ENCODE peak calls at places on chromosomes 4 and X, in six cellular contexts. E, Y, K, O, U and P are unnamed samples.

GRCh38 chrX:103741879-103742278 is 31.2 kb downstream of the TMEM31 start:
- DNase-seq in U (no peak), Y (no peak), O (no peak), E (no peak), K (no peak), P (peak; percentile 40)

GRCh38 chr4:8696369-8697127 is 104.0 kb downstream of the CPZ start:
- DNase-seq in Y (no peak), U (no peak), E (no peak), K (peak; percentile 56), O (no peak), P (no peak)

GRCh38 chrX:67346667-67347066 is 197.2 kb upstream of the AR start:
- DNase-seq in E (no peak), U (no peak), K (no peak), O (no peak), Y (no peak), P (no peak)

GRCh38 chrX:45760187-45760742 is 559.6 kb upstream of the DIPK2B start:
- DNase-seq in Y (no peak), K (no peak), E (no peak), U (no peak), O (no peak), P (no peak)

GRCh38 chrX:18348047-18348446 is 6.4 kb downstream of the SCML2 start:
- DNase-seq in E (no peak), O (no peak), U (peak; percentile 86), K (no peak), Y (no peak), P (no peak)

GRCh38 chr4:58166496-58166895 is 1056.3 kb upstream of the IGFBP7 start:
- DNase-seq in Y (no peak), K (no peak), U (no peak), E (no peak), O (no peak), P (no peak)

GRCh38 chr4:6461301-6462165 is 10.9 kb downstream of the PPP2R2C start:
- DNase-seq in K (peak; percentile 43), Y (peak; percentile 6), U (no peak), E (no peak), O (no peak), P (no peak)

GRCh38 chr4:165464813-165465381 is 86.1 kb downstream of the CPE start:
- DNase-seq in U (peak; percentile 50), K (no peak), O (no peak), Y (peak; percentile 48), E (no peak), P (peak; percentile 72)

GRCh38 chr4:4761128-4761991 is 98.1 kb upstream of the MSX1 start:
- DNase-seq in K (no peak), U (peak; percentile 5), Y (no peak), E (no peak), O (no peak), P (peak; percentile 25)

GRCh38 chr4:142706381-142706780 is 139.7 kb downstream of the INPP4B start:
- DNase-seq in K (no peak), U (no peak), E (no peak), Y (no peak), O (no peak), P (no peak)

GRCh38 chr4:15682340-15682725 is 706 bp downstream of the FAM200B start:
- DNase-seq in U (no peak), O (no peak), Y (no peak), E (no peak), K (no peak), P (peak; percentile 45)

GRCh38 chr4:177367336-177367735 is 57.7 kb downstream of the NEIL3 start:
- DNase-seq in Y (peak; percentile 52), U (no peak), K (no peak), O (no peak), E (no peak), P (peak; percentile 41)

GRCh38 chr4:173518419-173519102 is 11.5 kb downstream of the HAND2 start:
- DNase-seq in E (no peak), O (no peak), U (no peak), Y (no peak), K (no peak), P (no peak)
- H3K27me3 ChIP-seq in E (peaks cover 76% of the 10 kb centered on the region), O (peaks cover 100% of the 10 kb centered on the region), U (peaks cover 19% of the 10 kb centered on the region), Y (peaks cover 76% of the 10 kb centered on the region), K (peaks cover 91% of the 10 kb centered on the region), P (no peaks in the 10 kb centered on the region)

GRCh38 chr4:54099959-54100606 is at the start of gene GSX2:
- DNase-seq in U (no peak), E (no peak), Y (no peak), O (no peak), K (peak; percentile 70), P (peak; percentile 77)
- H3K27me3 ChIP-seq in U (peaks cover 23% of the 10 kb centered on the region), E (peaks cover 88% of the 10 kb centered on the region), Y (peaks cover 65% of the 10 kb centered on the region), O (peaks cover 100% of the 10 kb centered on the region), K (peaks cover 92% of the 10 kb centered on the region), P (peaks cover 22% of the 10 kb centered on the region)

DNA sequence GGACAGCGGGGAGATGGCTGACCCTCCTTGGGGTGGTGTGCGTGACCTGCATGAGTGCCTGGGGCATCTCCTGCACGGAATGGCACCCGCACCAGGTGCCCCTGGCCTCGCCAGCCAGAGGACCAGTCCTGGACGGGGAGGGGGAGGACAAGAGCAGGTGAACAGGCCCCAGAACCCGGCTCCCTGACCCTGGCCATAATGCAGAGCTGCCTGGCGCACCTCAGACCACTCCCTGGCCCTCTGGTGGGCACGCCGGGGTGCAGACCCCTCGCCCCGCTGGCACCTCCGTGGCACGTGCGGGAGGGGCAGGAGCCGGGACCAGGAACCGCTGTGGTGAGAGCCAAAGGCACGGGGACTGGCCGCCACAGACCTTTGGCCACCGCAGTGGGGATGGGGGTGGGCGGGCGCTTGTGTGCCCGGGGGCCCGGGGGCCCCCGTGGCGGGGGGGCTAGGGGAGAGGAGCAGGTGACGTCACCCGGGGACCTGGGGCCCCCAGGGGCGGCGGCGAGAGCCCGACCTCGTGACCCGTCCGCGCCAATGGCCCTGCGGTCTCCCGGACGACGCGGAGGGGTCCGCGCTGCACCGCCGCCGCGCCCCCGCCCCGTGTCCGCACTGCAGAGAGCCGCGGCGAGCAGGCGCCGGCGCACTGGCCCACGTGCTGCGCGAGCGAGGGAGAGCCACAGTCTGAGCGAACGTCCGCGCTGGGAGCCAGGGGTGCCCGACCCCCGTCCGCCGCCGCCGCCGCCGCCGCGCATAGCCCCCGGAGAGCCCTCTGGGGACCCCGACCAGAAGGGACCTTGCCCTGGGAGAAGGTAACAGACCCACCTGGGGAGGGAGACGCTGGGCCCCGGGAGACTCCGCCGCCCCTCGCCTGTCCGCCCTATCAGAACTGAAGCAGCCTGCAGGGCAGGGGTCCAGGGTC is at the start of gene PNMA3:
- DNase-seq in U (no peak), E (no peak), Y (no peak), K (no peak), O (no peak), P (peak; percentile 24)
- H3K27me3 ChIP-seq in U (no peaks in the 10 kb centered on the region), E (no peaks in the 10 kb centered on the region), Y (peaks cover 20% of the 10 kb centered on the region), K (peaks cover 32% of the 10 kb centered on the region), O (peaks cover 8% of the 10 kb centered on the region), P (no peaks in the 10 kb centered on the region)

DNA sequence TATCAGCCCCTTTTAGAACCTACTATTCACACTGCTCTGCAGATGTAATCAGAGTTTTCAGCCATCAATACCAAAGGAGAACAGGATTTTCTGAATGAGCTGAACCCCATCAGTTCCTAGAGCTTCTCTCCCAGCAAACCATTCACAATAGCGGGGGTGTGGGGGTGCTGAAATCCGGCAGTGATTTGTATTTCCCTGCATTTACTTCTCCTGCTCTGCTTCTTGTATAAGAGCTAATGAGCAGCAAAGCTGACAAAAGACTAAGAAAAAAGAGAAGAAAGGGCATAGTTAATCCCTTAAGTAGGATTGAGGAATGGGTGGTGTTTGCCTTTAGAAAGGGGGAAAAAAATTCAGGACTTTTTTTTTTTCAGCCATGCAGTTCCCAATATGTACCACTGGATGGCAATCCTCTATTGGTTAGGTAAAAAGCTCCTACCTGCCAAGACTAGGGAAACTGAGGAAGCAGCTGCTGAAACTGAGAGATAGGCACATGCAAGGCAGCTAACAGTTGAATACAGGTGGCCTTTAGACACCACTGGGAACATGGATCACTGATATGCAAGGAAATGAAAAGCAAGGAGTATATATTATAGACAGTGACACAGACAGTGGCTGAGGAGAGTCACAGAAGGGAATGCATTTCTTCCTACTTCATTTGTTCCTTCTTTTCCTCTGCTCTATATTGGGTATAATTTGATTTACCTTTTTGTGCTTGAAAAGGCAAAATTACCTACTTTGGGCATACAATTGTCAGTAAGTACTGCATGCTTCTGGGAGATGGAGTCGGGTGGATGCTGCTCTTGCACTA is 217.9 kb downstream of the HS6ST2 start:
- DNase-seq in K (no peak), Y (no peak), E (no peak), O (no peak), U (peak; percentile 98), P (peak; percentile 12)
- H3K27me3 ChIP-seq in K (peaks cover 6% of the 10 kb centered on the region), Y (peaks cover 7% of the 10 kb centered on the region), E (no peaks in the 10 kb centered on the region), O (peaks cover 14% of the 10 kb centered on the region), U (no peaks in the 10 kb centered on the region), P (no peaks in the 10 kb centered on the region)

GRCh38 chr4:48483777-48484493 is 792 bp downstream of the SLC10A4 start:
- DNase-seq in E (no peak), Y (no peak), K (peak; percentile 72), U (no peak), O (no peak), P (peak; percentile 22)
- H3K27me3 ChIP-seq in E (peaks cover 32% of the 10 kb centered on the region), Y (peaks cover 65% of the 10 kb centered on the region), K (peaks cover 38% of the 10 kb centered on the region), U (no peaks in the 10 kb centered on the region), O (peaks cover 45% of the 10 kb centered on the region), P (peaks cover 64% of the 10 kb centered on the region)

GRCh38 chrX:130020661-130021324 is 38.4 kb downstream of the BCORL1 start:
- DNase-seq in E (no peak), U (no peak), K (peak; percentile 50), Y (no peak), O (no peak), P (no peak)

GRCh38 chrX:130014356-130014755 is 31.9 kb downstream of the BCORL1 start:
- DNase-seq in E (no peak), K (peak; percentile 62), Y (no peak), O (no peak), U (no peak), P (no peak)

GRCh38 chrX:130014770-130015169 is 32.3 kb downstream of the BCORL1 start:
- DNase-seq in O (no peak), E (no peak), K (no peak), Y (no peak), U (no peak), P (no peak)

GRCh38 chrX:130015181-130015580 is 32.7 kb downstream of the BCORL1 start:
- DNase-seq in O (no peak), Y (no peak), K (peak; percentile 54), U (no peak), E (no peak), P (no peak)

DNA sequence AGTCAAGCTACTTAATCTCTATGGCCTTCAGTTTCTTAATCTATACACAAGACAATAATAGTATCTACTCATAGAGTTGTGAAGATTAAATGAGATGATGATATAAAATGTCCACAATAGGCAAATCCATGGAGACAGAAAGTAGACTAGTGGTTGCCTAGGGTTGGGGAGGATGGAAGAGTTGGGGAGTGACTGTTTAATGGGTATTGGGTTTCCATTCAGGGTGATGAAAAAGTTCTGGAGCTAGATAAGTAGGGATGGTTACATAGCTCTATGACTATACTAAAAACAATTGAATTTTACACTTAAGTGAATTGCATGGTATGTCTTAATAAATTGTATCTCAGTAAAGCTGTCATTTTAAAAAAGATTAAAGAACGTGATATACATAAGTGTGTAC is 35.7 kb downstream of the BCORL1 start:
- DNase-seq in Y (no peak), O (no peak), U (no peak), K (no peak), E (no peak), P (no peak)
- H3K27me3 ChIP-seq in Y (no peaks in the 10 kb centered on the region), O (no peaks in the 10 kb centered on the region), U (no peaks in the 10 kb centered on the region), K (no peaks in the 10 kb centered on the region), E (no peaks in the 10 kb centered on the region), P (no peaks in the 10 kb centered on the region)

DNA sequence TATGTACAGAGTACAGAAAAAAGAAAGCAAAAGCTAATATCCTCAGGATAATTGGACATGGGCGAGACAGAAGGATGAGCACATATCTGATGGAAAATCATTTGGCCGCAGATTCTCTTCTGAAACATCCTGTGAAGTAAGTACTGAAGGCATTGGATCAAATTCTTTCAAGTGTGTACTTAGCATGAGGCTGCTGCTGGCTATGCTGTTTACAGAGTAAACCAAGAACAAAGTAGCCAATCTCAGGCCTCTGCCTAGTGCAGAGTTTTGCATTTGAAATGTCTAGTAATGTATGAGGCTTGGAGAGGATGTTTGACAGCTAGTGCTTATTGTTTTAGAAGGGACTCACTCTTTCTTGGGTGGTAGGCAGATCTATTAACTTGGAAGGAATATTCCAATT is 128.5 kb downstream of the MAGEC2 start:
- DNase-seq in K (no peak), Y (no peak), E (no peak), O (no peak), U (no peak), P (no peak)
- H3K27me3 ChIP-seq in K (no peaks in the 10 kb centered on the region), Y (no peaks in the 10 kb centered on the region), E (no peaks in the 10 kb centered on the region), O (no peaks in the 10 kb centered on the region), U (no peaks in the 10 kb centered on the region), P (no peaks in the 10 kb centered on the region)